ENCODE peak calls at places on chromosomes 16 and 17, in eight cellular contexts. A is A549, Z is GM23338, J is SK-N-SH, V is HCT116, Q is GM12878, R is K562, F is HepG2. G is an unnamed sample. For H3K4me1, the result is how much of the 10 kb centered on the place peaks cover.

GRCh38 chr16:81376880-81377279 is 62.1 kb downstream of the GAN start:
- DNase-seq in A (no peak), Z (no peak), J (no peak), R (no peak), V (peak), Q (no peak), F (no peak), G (no peak)

GRCh38 chr17:78041401-78042179 is 83.1 kb downstream of the TNRC6C start:
- DNase-seq in Q (no peak), Z (no peak), J (peak), R (no peak), A (no peak), V (no peak), F (no peak), G (no peak)

GRCh38 chr16:8370374-8371015 is 219.8 kb downstream of the TMEM114 start:
- DNase-seq in Q (no peak), R (peak), Z (peak), J (no peak), V (no peak), A (no peak), F (peak), G (peak)

GRCh38 chr16:83615981-83616380 is 191.8 kb upstream of the HSBP1 start:
- DNase-seq in V (no peak), J (no peak), A (no peak), Z (no peak), Q (no peak), F (no peak), R (no peak), G (no peak)

GRCh38 chr17:79987187-79987889 is 48.3 kb downstream of the TBC1D16 start:
- DNase-seq in V (peak), F (peak), A (no peak), R (no peak), Z (peak), Q (no peak), J (no peak), G (no peak)

GRCh38 chr17:47993964-47994363 is 23.1 kb downstream of the CDK5RAP3 start:
- DNase-seq in Q (no peak), Z (no peak), A (no peak), R (no peak), J (no peak), V (no peak), F (no peak), G (no peak)

GRCh38 chr17:16991349-16992009 is 19.6 kb upstream of the TNFRSF13B start:
- DNase-seq in A (peak), F (peak), Q (no peak), R (peak), J (peak), V (peak), Z (peak), G (no peak)

GRCh38 chr16:3467920-3468319 is 24.4 kb downstream of the NAA60 start:
- DNase-seq in J (no peak), Q (no peak), Z (peak), F (no peak), A (no peak), V (no peak), R (no peak), G (no peak)

GRCh38 chr17:61551255-61551742 is 39.7 kb downstream of the NACA2 start:
- DNase-seq in A (peak), V (peak), Z (peak), Q (no peak), F (peak), R (peak), J (peak), G (no peak)

GRCh38 chr16:30434852-30435251 is 5.0 kb upstream of the DCTPP1 start:
- DNase-seq in R (no peak), A (no peak), Q (no peak), F (no peak), J (no peak), V (no peak), Z (no peak), G (no peak)

GRCh38 chr17:18368948-18369347 is 5.6 kb upstream of the SHMT1 start:
- DNase-seq in Q (no peak), A (no peak), J (no peak), F (no peak), R (peak), Z (no peak), V (no peak), G (no peak)

GRCh38 chr17:48925251-48925990 is 17.2 kb downstream of the UBE2Z start:
- DNase-seq in R (no peak), Z (no peak), J (no peak), V (no peak), F (no peak), Q (no peak), A (no peak), G (no peak)

GRCh38 chr17:37650419-37651003 is 7.3 kb upstream of the DDX52 start:
- DNase-seq in J (peak), F (peak), Z (peak), A (peak), R (peak), Q (no peak), V (peak), G (no peak)

GRCh38 chr17:59631221-59631720 is 11.6 kb downstream of the CLTC start:
- DNase-seq in R (no peak), Q (no peak), Z (no peak), A (no peak), F (no peak), J (no peak), V (no peak), G (no peak)

GRCh38 chr17:42704495-42705494 is 22.5 kb downstream of the CNTNAP1 start:
- DNase-seq in F (no peak), A (no peak), V (no peak), Q (peak), R (no peak), Z (no peak), J (no peak), G (no peak)

GRCh38 chr16:83335076-83335475 is 472.7 kb upstream of the HSBP1 start:
- DNase-seq in A (no peak), F (no peak), J (no peak), Q (no peak), R (no peak), V (no peak), Z (no peak), G (no peak)

GRCh38 chr16:6682142-6682811 is 650.4 kb upstream of the RBFOX1 start:
- DNase-seq in F (peak), A (peak), V (no peak), J (peak), Q (no peak), Z (peak), R (peak), G (peak)

GRCh38 chr16:85929259-85929704 is 30.3 kb downstream of the IRF8 start:
- DNase-seq in Z (no peak), A (no peak), J (no peak), F (no peak), V (no peak), Q (no peak), R (no peak), G (no peak)

GRCh38 chr17:67272312-67273050 is 27.5 kb upstream of the HELZ start:
- DNase-seq in F (peak), V (no peak), R (peak), Z (peak), A (peak), J (no peak), Q (no peak), G (no peak)

GRCh38 chr17:60079401-60079861 is 710 bp upstream of the HEATR6 start:
- DNase-seq in Q (no peak), A (peak), F (no peak), J (peak), R (peak), Z (no peak), V (no peak), G (no peak)

GRCh38 chr17:31549121-31549524 is 157.6 kb downstream of the RAB11FIP4 start:
- DNase-seq in Z (no peak), V (no peak), F (peak), J (peak), R (no peak), A (peak), Q (no peak), G (no peak)

GRCh38 chr17:75908201-75908600 is 3.5 kb upstream of the MRPL38 start:
- DNase-seq in F (no peak), V (no peak), A (no peak), J (no peak), R (no peak), Q (no peak), Z (no peak), G (no peak)

GRCh38 chr16:68147438-68147837 is 62.3 kb downstream of the NFATC3 start:
- DNase-seq in J (no peak), V (no peak), F (no peak), Z (no peak), A (no peak), Q (no peak), R (no peak), G (no peak)

GRCh38 chr16:68144008-68144407 is 58.8 kb downstream of the NFATC3 start:
- DNase-seq in Z (no peak), A (no peak), V (no peak), R (no peak), F (no peak), Q (no peak), J (no peak), G (no peak)

GRCh38 chr16:68149596-68149995 is 64.4 kb downstream of the NFATC3 start:
- DNase-seq in F (no peak), J (no peak), Q (no peak), V (no peak), Z (no peak), A (no peak), R (no peak), G (no peak)

GRCh38 chr16:68146583-68146982 is 61.4 kb downstream of the NFATC3 start:
- DNase-seq in Z (peak), A (no peak), R (peak), F (peak), V (no peak), J (peak), Q (no peak), G (no peak)
- TF ChIP-seq REST in Z (no peak), A (no peak), R (no peak), F (no peak), V (no peak), J (no peak), Q (no peak), G (no peak)

GRCh38 chr16:56195151-56195550 is 3.9 kb downstream of the GNAO1 start:
- DNase-seq in Q (no peak), Z (no peak), R (no peak), V (no peak), A (no peak), F (no peak), J (no peak), G (no peak)
- H3K4me1 ChIP-seq in Q (under half), Z (half or more), R (under half), V (under half), A (under half), F (under half), J (under half), G (under half)

DNA sequence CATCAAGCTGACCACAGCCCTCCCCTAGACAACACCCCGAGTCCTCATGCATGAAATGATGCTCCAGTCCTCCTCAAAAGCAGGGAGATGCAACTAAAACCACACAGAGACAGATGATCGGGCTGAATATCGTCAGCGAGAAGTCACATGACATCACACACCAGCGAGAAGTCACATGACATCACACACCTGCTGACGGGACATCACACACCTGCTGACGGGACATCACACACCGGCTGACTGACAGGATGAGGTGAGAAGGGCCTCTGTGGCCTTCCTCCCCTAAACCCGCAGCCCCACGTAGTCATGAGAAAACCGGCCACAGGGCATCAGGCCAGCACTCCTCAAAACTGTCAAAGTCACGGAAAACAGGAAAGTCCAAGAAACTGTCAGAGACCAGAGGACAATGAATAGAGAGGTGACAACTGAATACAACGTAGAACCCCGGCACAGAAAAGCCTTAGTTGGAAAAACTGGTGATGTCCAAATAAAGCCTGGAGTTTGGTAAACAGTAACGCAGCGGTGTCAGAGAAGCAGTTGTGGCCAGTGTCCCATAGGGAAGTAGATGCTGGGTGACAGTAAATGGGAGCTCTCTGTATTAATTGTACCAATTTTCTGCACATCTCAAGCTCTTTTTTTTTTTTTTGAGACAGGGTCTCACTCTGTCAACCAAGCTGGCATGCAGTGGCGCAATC is 14.3 kb downstream of the LITAF start:
- DNase-seq in F (no peak), A (no peak), R (no peak), Q (no peak), Z (peak), J (no peak), V (no peak), G (no peak)
- TF ChIP-seq REST in F (no peak), A (no peak), R (no peak), Q (no peak), Z (no peak), J (no peak), V (no peak), G (no peak)

DNA sequence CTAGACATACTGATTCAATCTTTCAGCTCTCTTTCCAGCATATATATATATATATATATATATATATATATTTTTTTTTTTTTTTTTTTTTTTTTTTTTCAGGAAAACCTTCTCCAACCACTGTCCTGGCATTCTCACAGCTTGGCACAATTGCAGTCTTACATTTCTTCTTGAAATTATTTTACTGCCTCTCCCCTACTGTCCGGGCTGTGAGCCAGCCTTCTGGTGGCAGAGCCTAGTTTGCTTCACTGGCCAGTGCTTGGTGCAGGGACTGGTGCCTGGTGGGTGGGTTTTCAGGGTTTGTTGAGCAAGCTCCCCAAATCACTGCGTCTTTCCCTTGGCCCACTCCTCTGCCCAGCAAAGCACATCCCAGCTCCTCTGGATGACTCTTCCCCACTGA is 28.5 kb downstream of the PRSS54 start:
- DNase-seq in J (no peak), A (no peak), Q (no peak), R (no peak), V (no peak), Z (no peak), F (no peak), G (no peak)
- H3K4me1 ChIP-seq in J (under half), A (under half), Q (under half), R (under half), V (under half), Z (under half), F (under half), G (under half)

GRCh38 chr16:87487361-87487924 is 5.4 kb downstream of the ZCCHC14 start:
- DNase-seq in J (no peak), V (peak), Q (no peak), F (peak), R (peak), A (no peak), Z (peak), G (no peak)
- TF ChIP-seq REST in J (no peak), V (no peak), Q (no peak), F (no peak), R (no peak), A (no peak), Z (no peak), G (no peak)

GRCh38 chr17:81278831-81279230 is 16.3 kb downstream of the SLC38A10 start:
- DNase-seq in A (no peak), V (no peak), F (no peak), R (no peak), Z (no peak), Q (no peak), J (no peak), G (no peak)

GRCh38 chr17:81282141-81282540 is 13.0 kb downstream of the SLC38A10 start:
- DNase-seq in F (no peak), R (no peak), A (no peak), V (no peak), J (no peak), Z (no peak), Q (no peak), G (no peak)

GRCh38 chr17:81282876-81283275 is 12.2 kb downstream of the SLC38A10 start:
- DNase-seq in Q (no peak), V (no peak), A (no peak), Z (no peak), R (no peak), J (no peak), F (no peak), G (no peak)

GRCh38 chr17:81279278-81280073 is 15.6 kb downstream of the SLC38A10 start:
- DNase-seq in A (no peak), R (no peak), Q (no peak), V (no peak), F (no peak), J (no peak), Z (no peak), G (no peak)

DNA sequence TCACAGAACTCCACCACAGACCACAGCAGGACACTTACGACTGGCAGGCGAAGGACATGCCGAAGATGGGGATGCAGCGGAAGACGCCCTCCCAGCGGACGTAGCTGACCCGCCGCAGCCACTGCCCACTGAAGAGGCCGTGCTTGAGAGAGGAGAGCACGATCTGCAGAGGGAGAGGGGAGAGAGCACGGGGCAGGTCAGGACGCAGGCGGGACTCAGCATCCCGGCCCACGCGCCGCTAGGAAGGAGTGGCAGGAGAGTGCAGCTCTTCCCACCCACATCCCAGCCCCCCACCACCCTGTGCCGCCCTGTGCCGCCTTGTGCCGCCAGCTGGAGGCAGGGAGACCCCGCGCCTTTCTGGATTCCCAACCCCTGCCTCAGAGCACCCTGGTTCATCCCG is 14.5 kb downstream of the SLC38A10 start:
- DNase-seq in F (no peak), Q (no peak), R (no peak), Z (no peak), J (no peak), V (no peak), A (no peak), G (no peak)
- H3K4me1 ChIP-seq in F (under half), Q (under half), R (under half), Z (under half), J (under half), V (under half), A (under half), G (under half)

GRCh38 chr17:40612510-40613244 is 34.9 kb downstream of the SMARCE1 start:
- DNase-seq in Q (no peak), F (no peak), Z (no peak), A (no peak), V (no peak), R (no peak), J (no peak), G (no peak)
- TF ChIP-seq REST in Q (no peak), F (no peak), Z (no peak), A (no peak), V (no peak), R (no peak), J (no peak), G (no peak)

GRCh38 chr17:8951210-8951609 is 14.3 kb downstream of the PIK3R5 start:
- DNase-seq in Q (no peak), A (no peak), F (no peak), V (no peak), R (no peak), Z (no peak), J (no peak), G (no peak)
- H3K4me1 ChIP-seq in Q (half or more), A (under half), F (under half), V (under half), R (under half), Z (under half), J (under half), G (under half)